ENCODE peak calls at places on chromosomes 5 and 9, in eight cellular contexts. R, Y, X, K, M, B, V and W are unnamed samples.

GRCh38 chr9:2271426-2271825 is 256.3 kb downstream of the SMARCA2 start:
- DNase-seq in R (peak; percentile 60), X (no peak), B (no peak), Y (no peak), K (no peak), V (peak; percentile 44), M (no peak), W (peak; percentile 79)

GRCh38 chr5:67339219-67339767 is 142.7 kb upstream of the CD180 start:
- DNase-seq in V (no peak), X (no peak), K (no peak), R (no peak), M (no peak), B (no peak), Y (no peak), W (no peak)

GRCh38 chr9:96022445-96023031 is 147.0 kb downstream of the ERCC6L2 start:
- DNase-seq in X (peak; percentile 33), B (no peak), V (no peak), Y (no peak), K (no peak), R (no peak), M (no peak), W (no peak)

GRCh38 chr5:131279209-131279608 is 15.4 kb downstream of the CDC42SE2 start:
- DNase-seq in Y (no peak), K (no peak), X (no peak), M (no peak), B (no peak), V (no peak), R (no peak), W (no peak)

GRCh38 chr5:100827481-100827889 is 75.6 kb downstream of the ST8SIA4 start:
- DNase-seq in X (no peak), M (no peak), K (peak; percentile 15), V (no peak), R (peak; percentile 12), B (peak; percentile 60), Y (no peak), W (peak; percentile 22)

GRCh38 chr5:65867509-65868195 is 58.7 kb upstream of the ERBIN start:
- DNase-seq in X (no peak), B (no peak), M (no peak), R (no peak), Y (no peak), V (no peak), K (peak; percentile 38), W (no peak)

GRCh38 chr5:29758986-29759421 is 1434.5 kb upstream of the CDH6 start:
- DNase-seq in Y (no peak), M (no peak), K (no peak), V (no peak), X (no peak), R (no peak), B (peak; percentile 73), W (no peak)

GRCh38 chr9:97412628-97413382 is 909 bp downstream of the TDRD7 start:
- DNase-seq in X (no peak), V (peak; percentile 12), B (no peak), Y (no peak), M (no peak), R (no peak), K (no peak), W (peak; percentile 21)

GRCh38 chr5:168482361-168482760 is 3.9 kb upstream of the RARS1 start:
- DNase-seq in B (no peak), K (no peak), M (no peak), X (no peak), Y (no peak), R (no peak), V (no peak), W (no peak)

GRCh38 chr5:145619806-145620205 is 215.3 kb downstream of the PRELID2 start:
- DNase-seq in V (no peak), B (no peak), K (no peak), X (no peak), R (no peak), Y (no peak), M (no peak), W (no peak)

GRCh38 chr5:151905639-151906038 is 19.0 kb downstream of the GLRA1 start:
- DNase-seq in Y (no peak), B (no peak), M (no peak), K (peak; percentile 15), X (no peak), V (no peak), R (no peak), W (no peak)

GRCh38 chr9:96417610-96418073 is 528 bp downstream of the ZNF367 start:
- DNase-seq in X (peak; percentile 20), V (no peak), M (peak; percentile 7), K (no peak), B (no peak), Y (no peak), R (no peak), W (no peak)

GRCh38 chr9:35726876-35727438 is 5.0 kb downstream of the TLN1 start:
- DNase-seq in B (no peak), V (peak; percentile 68), K (peak; percentile 40), X (no peak), M (peak; percentile 23), R (peak; percentile 60), Y (no peak), W (no peak)

GRCh38 chr9:94553029-94553938 is 1.6 kb upstream of the PCAT7 start:
- DNase-seq in M (no peak), V (no peak), X (no peak), Y (peak; percentile 76), K (no peak), B (peak; percentile 40), R (no peak), W (no peak)

GRCh38 chr9:129946596-129946995 is 96.4 kb downstream of the FNBP1 start:
- DNase-seq in Y (no peak), X (no peak), M (no peak), K (no peak), V (no peak), B (no peak), R (no peak), W (no peak)

GRCh38 chr5:138803285-138803684 is 50.1 kb downstream of the CTNNA1 start:
- DNase-seq in M (no peak), B (no peak), R (no peak), K (no peak), Y (no peak), X (no peak), V (no peak), W (no peak)

GRCh38 chr5:124365491-124365890 is 380.9 kb downstream of the ZNF608 start:
- DNase-seq in R (no peak), V (no peak), K (no peak), M (no peak), X (no peak), B (no peak), Y (no peak), W (no peak)

GRCh38 chr5:173238312-173239232 is 3.6 kb upstream of the NKX2-5 start:
- DNase-seq in Y (no peak), V (no peak), X (no peak), B (no peak), M (no peak), K (no peak), R (no peak), W (no peak)

GRCh38 chr5:16784843-16785791 is 151.0 kb downstream of the MYO10 start:
- DNase-seq in B (no peak), R (peak; percentile 39), K (no peak), V (no peak), X (no peak), Y (no peak), M (no peak), W (peak; percentile 51)

GRCh38 chr5:38854907-38855306 is 9.1 kb downstream of the OSMR start:
- DNase-seq in K (no peak), X (no peak), V (no peak), R (no peak), M (no peak), Y (no peak), B (no peak), W (no peak)

GRCh38 chr5:149038336-149039075 is 24.4 kb downstream of the SH3TC2 start:
- DNase-seq in Y (no peak), V (peak; percentile 56), R (peak; percentile 69), K (no peak), M (no peak), X (no peak), B (no peak), W (peak; percentile 58)

GRCh38 chr9:133387680-133388079 is 11.5 kb downstream of the STKLD1 start:
- DNase-seq in Y (no peak), K (no peak), M (no peak), B (no peak), R (no peak), X (no peak), V (no peak), W (no peak)

GRCh38 chr9:119839888-119840287 is 470.7 kb upstream of the BRINP1 start:
- DNase-seq in V (no peak), R (no peak), M (no peak), X (peak; percentile 7), Y (no peak), B (no peak), K (no peak), W (no peak)
- TF ChIP-seq CTCF in V (no peak), R (no peak), M (no peak), X (no peak), Y (no peak), B (no peak), K (no peak), W (no peak)

DNA sequence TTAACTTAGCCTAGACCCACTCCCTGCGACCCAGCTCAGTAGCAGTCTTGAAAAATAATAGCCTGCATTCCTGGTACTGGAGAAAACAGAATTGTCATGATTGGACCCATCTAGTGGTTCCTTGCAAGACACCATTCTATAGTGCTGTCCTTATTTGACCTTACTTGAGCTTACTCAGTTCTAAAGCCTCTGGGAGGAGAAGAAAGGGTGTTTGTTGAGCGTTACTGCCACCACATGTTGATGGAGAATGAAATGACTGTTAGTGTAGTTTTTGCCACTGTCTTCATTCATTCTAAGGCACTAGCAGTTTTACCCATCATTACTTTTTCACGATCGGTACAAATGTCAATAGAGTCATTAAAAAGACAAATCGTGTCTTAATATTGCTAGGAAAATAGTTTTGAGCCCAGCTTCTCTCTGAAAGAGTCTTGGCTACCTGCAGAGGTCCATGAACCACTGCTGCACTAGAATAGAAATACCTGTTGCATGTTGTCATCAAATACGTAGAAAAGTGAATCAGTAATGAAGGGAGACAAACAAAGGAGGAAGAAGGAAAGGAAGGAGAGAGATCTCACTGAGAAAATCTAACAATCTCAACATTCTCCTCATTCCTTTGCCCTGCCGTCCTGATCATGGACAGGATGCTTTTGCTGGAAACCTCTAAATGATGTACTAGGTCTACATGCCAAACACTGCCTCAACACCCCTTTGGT is 96.0 kb downstream of the LIX1 start:
- DNase-seq in V (peak; percentile 15), B (no peak), X (no peak), K (no peak), R (peak; percentile 32), Y (no peak), M (no peak), W (peak; percentile 20)
- TF ChIP-seq CTCF in V (no peak), B (no peak), X (no peak), K (no peak), R (no peak), Y (no peak), M (no peak), W (no peak)

GRCh38 chr5:93589812-93590215 is 6.8 kb downstream of the NR2F1 start:
- DNase-seq in Y (no peak), M (no peak), X (no peak), B (no peak), K (no peak), R (no peak), V (no peak), W (no peak)
- TF ChIP-seq CTCF in Y (no peak), M (no peak), X (no peak), B (no peak), K (peak; percentile 28), R (peak; percentile 10), V (no peak), W (no peak)

DNA sequence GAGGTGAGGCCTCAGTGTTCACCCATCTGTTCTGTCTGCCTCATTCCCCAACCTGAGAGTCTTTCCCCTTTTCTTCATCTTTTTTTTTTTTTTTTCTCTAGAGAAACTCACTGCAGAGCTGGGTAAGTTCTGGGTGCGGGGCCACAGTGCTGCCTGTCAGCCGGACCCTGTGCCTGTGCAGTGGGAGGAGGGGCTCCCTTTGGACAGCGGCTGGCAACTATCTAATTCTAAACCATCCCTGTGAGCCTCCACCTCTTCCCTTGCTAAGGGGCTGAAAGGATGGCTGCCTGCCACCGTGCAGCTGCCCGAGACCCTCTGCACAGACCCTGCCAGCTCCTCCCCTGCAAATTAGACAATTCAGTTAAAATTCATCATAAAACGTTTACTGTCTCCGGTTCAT is 14.1 kb downstream of the BTNL9 start:
- DNase-seq in B (no peak), K (no peak), X (no peak), R (no peak), V (no peak), M (no peak), Y (no peak), W (no peak)
- TF ChIP-seq CTCF in B (no peak), K (no peak), X (no peak), R (no peak), V (no peak), M (no peak), Y (no peak), W (no peak)